ENCODE peak calls at places on chromosomes 5 and 9, in five cellular contexts. One of them, this sample, is unnamed.

GRCh38 chr5:95759634-95760033 is 28.5 kb downstream of the RHOBTB3 start:
- DNase-seq in adrenal gland: no peak
- DNase-seq in sigmoid colon: no peak
- DNase-seq in esophagus squamous epithelium: no peak
- DNase-seq in K562: no peak
- DNase-seq in this sample: no peak

GRCh38 chr5:169914766-169915165 is 65.5 kb downstream of the INSYN2B start:
- DNase-seq in adrenal gland: peak; percentile 22
- DNase-seq in sigmoid colon: no peak
- DNase-seq in esophagus squamous epithelium: no peak
- DNase-seq in K562: no peak
- DNase-seq in this sample: no peak

GRCh38 chr5:160188151-160188967 is 40.9 kb upstream of the FABP6 start:
- DNase-seq in adrenal gland: peak; percentile 87
- DNase-seq in sigmoid colon: peak; percentile 75
- DNase-seq in esophagus squamous epithelium: no peak
- DNase-seq in K562: peak; percentile 69
- DNase-seq in this sample: no peak

GRCh38 chr5:175337680-175338079 is 106.3 kb downstream of the DRD1 start:
- DNase-seq in adrenal gland: no peak
- DNase-seq in sigmoid colon: no peak
- DNase-seq in esophagus squamous epithelium: no peak
- DNase-seq in K562: no peak
- DNase-seq in this sample: no peak

GRCh38 chr9:78115073-78115472 is 83.5 kb upstream of the GNAQ start:
- DNase-seq in adrenal gland: no peak
- DNase-seq in sigmoid colon: no peak
- DNase-seq in esophagus squamous epithelium: no peak
- DNase-seq in K562: peak; percentile 21
- DNase-seq in this sample: no peak

GRCh38 chr9:110129460-110129859 is 78.5 kb downstream of the C9orf152 start:
- DNase-seq in adrenal gland: no peak
- DNase-seq in sigmoid colon: no peak
- DNase-seq in esophagus squamous epithelium: no peak
- DNase-seq in K562: no peak
- DNase-seq in this sample: no peak

GRCh38 chr5:14501353-14502162 is 80.0 kb upstream of the OTULINL start:
- DNase-seq in adrenal gland: no peak
- DNase-seq in sigmoid colon: no peak
- DNase-seq in esophagus squamous epithelium: no peak
- DNase-seq in K562: no peak
- DNase-seq in this sample: peak; percentile 47

GRCh38 chr9:107465467-107466451 is 23.8 kb downstream of the KLF4 start:
- DNase-seq in adrenal gland: peak; percentile 66
- DNase-seq in sigmoid colon: peak; percentile 88
- DNase-seq in esophagus squamous epithelium: no peak
- DNase-seq in K562: peak; percentile 57
- DNase-seq in this sample: peak; percentile 85

GRCh38 chr5:14143843-14144585 is 872 bp downstream of the TRIO start:
- DNase-seq in adrenal gland: peak; percentile 57
- DNase-seq in sigmoid colon: peak; percentile 78
- DNase-seq in esophagus squamous epithelium: no peak
- DNase-seq in K562: peak; percentile 31
- DNase-seq in this sample: peak; percentile 72

GRCh38 chr5:31811210-31811609 is 172.3 kb downstream of the PDZD2 start:
- DNase-seq in adrenal gland: peak; percentile 66
- DNase-seq in sigmoid colon: no peak
- DNase-seq in esophagus squamous epithelium: no peak
- DNase-seq in K562: no peak
- DNase-seq in this sample: no peak

GRCh38 chr9:92638621-92639101 is 31.3 kb downstream of the IPPK start:
- DNase-seq in adrenal gland: no peak
- DNase-seq in sigmoid colon: peak; percentile 60
- DNase-seq in esophagus squamous epithelium: no peak
- DNase-seq in K562: no peak
- DNase-seq in this sample: no peak

GRCh38 chr5:16889203-16889971 is 46.7 kb downstream of the MYO10 start:
- DNase-seq in adrenal gland: no peak
- DNase-seq in sigmoid colon: no peak
- DNase-seq in esophagus squamous epithelium: no peak
- DNase-seq in K562: no peak
- DNase-seq in this sample: no peak

GRCh38 chr5:177495243-177496060 is 2.0 kb downstream of the PDLIM7 start:
- DNase-seq in adrenal gland: no peak
- DNase-seq in sigmoid colon: peak; percentile 95
- DNase-seq in esophagus squamous epithelium: no peak
- DNase-seq in K562: no peak
- DNase-seq in this sample: no peak

GRCh38 chr9:8074645-8075044 is 275.1 kb upstream of the DMAC1 start:
- DNase-seq in adrenal gland: no peak
- DNase-seq in sigmoid colon: no peak
- DNase-seq in esophagus squamous epithelium: no peak
- DNase-seq in K562: no peak
- DNase-seq in this sample: no peak

GRCh38 chr9:87597710-87598200 is 100.1 kb downstream of the DAPK1 start:
- DNase-seq in adrenal gland: no peak
- DNase-seq in sigmoid colon: no peak
- DNase-seq in esophagus squamous epithelium: no peak
- DNase-seq in K562: no peak
- DNase-seq in this sample: no peak

GRCh38 chr5:158203256-158203655 is 344.3 kb upstream of the CLINT1 start:
- DNase-seq in adrenal gland: no peak
- DNase-seq in sigmoid colon: no peak
- DNase-seq in esophagus squamous epithelium: no peak
- DNase-seq in K562: no peak
- DNase-seq in this sample: no peak

GRCh38 chr5:100464418-100464817 is 70.8 kb upstream of the FAM174A start:
- DNase-seq in adrenal gland: no peak
- DNase-seq in sigmoid colon: no peak
- DNase-seq in esophagus squamous epithelium: no peak
- DNase-seq in K562: no peak
- DNase-seq in this sample: no peak

GRCh38 chr5:132506094-132506692 is 15.6 kb upstream of the IRF1 start:
- DNase-seq in adrenal gland: no peak
- DNase-seq in sigmoid colon: no peak
- DNase-seq in esophagus squamous epithelium: no peak
- DNase-seq in K562: peak; percentile 32
- DNase-seq in this sample: peak; percentile 62

GRCh38 chr5:102589661-102590060 is 90.9 kb upstream of the SLCO6A1 start:
- DNase-seq in adrenal gland: no peak
- DNase-seq in sigmoid colon: no peak
- DNase-seq in esophagus squamous epithelium: no peak
- DNase-seq in K562: no peak
- DNase-seq in this sample: no peak

GRCh38 chr5:39650234-39650816 is 225.5 kb upstream of the DAB2 start:
- DNase-seq in adrenal gland: no peak
- DNase-seq in sigmoid colon: no peak
- DNase-seq in esophagus squamous epithelium: no peak
- DNase-seq in K562: no peak
- DNase-seq in this sample: no peak

GRCh38 chr9:129776938-129777768 is 24.3 kb upstream of the PTGES start:
- DNase-seq in adrenal gland: peak; percentile 98
- DNase-seq in sigmoid colon: peak; percentile 98
- DNase-seq in esophagus squamous epithelium: peak; percentile 58
- DNase-seq in K562: peak; percentile 97
- DNase-seq in this sample: peak; percentile 75

GRCh38 chr5:180104131-180104530 is 32.6 kb upstream of the RNF130 start:
- DNase-seq in adrenal gland: no peak
- DNase-seq in sigmoid colon: no peak
- DNase-seq in esophagus squamous epithelium: no peak
- DNase-seq in K562: no peak
- DNase-seq in this sample: peak; percentile 8

GRCh38 chr9:19162026-19162366 is 34.7 kb upstream of the PLIN2 start:
- DNase-seq in adrenal gland: no peak
- DNase-seq in sigmoid colon: no peak
- DNase-seq in esophagus squamous epithelium: no peak
- DNase-seq in K562: no peak
- DNase-seq in this sample: no peak

GRCh38 chr5:98016771-98017170 is 756.7 kb upstream of the RGMB start:
- DNase-seq in adrenal gland: no peak
- DNase-seq in sigmoid colon: no peak
- DNase-seq in esophagus squamous epithelium: no peak
- DNase-seq in K562: no peak
- DNase-seq in this sample: no peak

GRCh38 chr5:60568646-60569045 is 131.3 kb downstream of the DEPDC1B start:
- DNase-seq in adrenal gland: no peak
- DNase-seq in sigmoid colon: no peak
- DNase-seq in esophagus squamous epithelium: no peak
- DNase-seq in K562: no peak
- DNase-seq in this sample: no peak

GRCh38 chr5:45697211-45697610 is 1.0 kb upstream of the HCN1 start:
- DNase-seq in adrenal gland: no peak
- DNase-seq in sigmoid colon: no peak
- DNase-seq in esophagus squamous epithelium: no peak
- DNase-seq in K562: no peak
- DNase-seq in this sample: no peak

GRCh38 chr9:88092699-88093359 is 45.4 kb downstream of the SPATA31C2 start:
- DNase-seq in adrenal gland: no peak
- DNase-seq in sigmoid colon: peak; percentile 72
- DNase-seq in esophagus squamous epithelium: no peak
- DNase-seq in K562: no peak
- DNase-seq in this sample: no peak

GRCh38 chr5:82405618-82406199 is 127.6 kb upstream of the RPS23 start:
- DNase-seq in adrenal gland: no peak
- DNase-seq in sigmoid colon: no peak
- DNase-seq in esophagus squamous epithelium: no peak
- DNase-seq in K562: no peak
- DNase-seq in this sample: no peak

GRCh38 chr9:137045294-137046093 is 483 bp downstream of the NPDC1 start:
- DNase-seq in adrenal gland: no peak
- DNase-seq in sigmoid colon: no peak
- DNase-seq in esophagus squamous epithelium: no peak
- DNase-seq in K562: peak; percentile 37
- DNase-seq in this sample: no peak

GRCh38 chr9:74521009-74521408 is 23.9 kb downstream of the RORB start:
- DNase-seq in adrenal gland: no peak
- DNase-seq in sigmoid colon: no peak
- DNase-seq in esophagus squamous epithelium: no peak
- DNase-seq in K562: no peak
- DNase-seq in this sample: no peak

GRCh38 chr9:130159814-130160670 is 12.2 kb upstream of the NCS1 start:
- DNase-seq in adrenal gland: no peak
- DNase-seq in sigmoid colon: no peak
- DNase-seq in esophagus squamous epithelium: no peak
- DNase-seq in K562: no peak
- DNase-seq in this sample: no peak

GRCh38 chr5:67215592-67216471 is 19.2 kb upstream of the CD180 start:
- DNase-seq in adrenal gland: peak; percentile 78
- DNase-seq in sigmoid colon: peak; percentile 85
- DNase-seq in esophagus squamous epithelium: peak; percentile 55
- DNase-seq in K562: no peak
- DNase-seq in this sample: peak; percentile 92

GRCh38 chr9:125942111-125942510 is 194.9 kb downstream of the PBX3 start:
- DNase-seq in adrenal gland: no peak
- DNase-seq in sigmoid colon: no peak
- DNase-seq in esophagus squamous epithelium: no peak
- DNase-seq in K562: no peak
- DNase-seq in this sample: no peak

GRCh38 chr5:119678351-119679028 is 49.1 kb downstream of the FAM170A start:
- DNase-seq in adrenal gland: no peak
- DNase-seq in sigmoid colon: no peak
- DNase-seq in esophagus squamous epithelium: no peak
- DNase-seq in K562: no peak
- DNase-seq in this sample: no peak
- TF ChIP-seq POLR2A in adrenal gland: no peak
- TF ChIP-seq POLR2A in sigmoid colon: no peak
- TF ChIP-seq POLR2A in esophagus squamous epithelium: no peak
- TF ChIP-seq POLR2A in K562: no peak
- TF ChIP-seq POLR2A in this sample: no peak

DNA sequence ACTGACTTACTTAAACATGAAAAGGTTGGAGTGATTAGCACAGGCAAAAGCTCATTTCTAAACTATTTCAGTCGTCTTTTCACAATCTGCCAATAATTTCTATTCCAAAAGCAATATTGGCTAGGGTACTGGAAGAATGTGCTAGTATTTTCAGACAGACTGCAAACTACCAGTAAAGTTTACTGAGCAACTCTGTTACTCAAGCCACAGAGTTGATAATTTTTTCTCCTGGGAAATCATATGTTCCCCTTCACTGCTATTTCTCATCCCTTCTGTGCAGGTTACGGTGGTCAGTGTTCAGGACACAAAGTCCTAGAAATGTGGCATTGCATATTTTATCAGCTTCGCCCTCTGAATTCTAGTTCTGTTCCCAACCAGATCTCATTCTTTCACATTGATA is 343.3 kb upstream of the TNC start:
- DNase-seq in adrenal gland: no peak
- DNase-seq in sigmoid colon: no peak
- DNase-seq in esophagus squamous epithelium: no peak
- DNase-seq in K562: no peak
- DNase-seq in this sample: no peak
- H3K27ac ChIP-seq in adrenal gland: no peak overlapping the region
- H3K27ac ChIP-seq in sigmoid colon: no peak overlapping the region
- H3K27ac ChIP-seq in esophagus squamous epithelium: no peak overlapping the region
- H3K27ac ChIP-seq in K562: no peak overlapping the region
- H3K27ac ChIP-seq in this sample: no peak overlapping the region

GRCh38 chr5:135545115-135545514 is 9.4 kb upstream of the NEUROG1 start:
- DNase-seq in adrenal gland: no peak
- DNase-seq in sigmoid colon: no peak
- DNase-seq in esophagus squamous epithelium: no peak
- DNase-seq in K562: no peak
- DNase-seq in this sample: no peak
- H3K27me3 ChIP-seq in adrenal gland: peaks cover 45% of the 10 kb centered on the region
- H3K27me3 ChIP-seq in sigmoid colon: peaks cover 54% of the 10 kb centered on the region
- H3K27me3 ChIP-seq in esophagus squamous epithelium: peaks cover 10% of the 10 kb centered on the region
- H3K27me3 ChIP-seq in K562: peaks cover 25% of the 10 kb centered on the region
- H3K27me3 ChIP-seq in this sample: no peaks in the 10 kb centered on the region

DNA sequence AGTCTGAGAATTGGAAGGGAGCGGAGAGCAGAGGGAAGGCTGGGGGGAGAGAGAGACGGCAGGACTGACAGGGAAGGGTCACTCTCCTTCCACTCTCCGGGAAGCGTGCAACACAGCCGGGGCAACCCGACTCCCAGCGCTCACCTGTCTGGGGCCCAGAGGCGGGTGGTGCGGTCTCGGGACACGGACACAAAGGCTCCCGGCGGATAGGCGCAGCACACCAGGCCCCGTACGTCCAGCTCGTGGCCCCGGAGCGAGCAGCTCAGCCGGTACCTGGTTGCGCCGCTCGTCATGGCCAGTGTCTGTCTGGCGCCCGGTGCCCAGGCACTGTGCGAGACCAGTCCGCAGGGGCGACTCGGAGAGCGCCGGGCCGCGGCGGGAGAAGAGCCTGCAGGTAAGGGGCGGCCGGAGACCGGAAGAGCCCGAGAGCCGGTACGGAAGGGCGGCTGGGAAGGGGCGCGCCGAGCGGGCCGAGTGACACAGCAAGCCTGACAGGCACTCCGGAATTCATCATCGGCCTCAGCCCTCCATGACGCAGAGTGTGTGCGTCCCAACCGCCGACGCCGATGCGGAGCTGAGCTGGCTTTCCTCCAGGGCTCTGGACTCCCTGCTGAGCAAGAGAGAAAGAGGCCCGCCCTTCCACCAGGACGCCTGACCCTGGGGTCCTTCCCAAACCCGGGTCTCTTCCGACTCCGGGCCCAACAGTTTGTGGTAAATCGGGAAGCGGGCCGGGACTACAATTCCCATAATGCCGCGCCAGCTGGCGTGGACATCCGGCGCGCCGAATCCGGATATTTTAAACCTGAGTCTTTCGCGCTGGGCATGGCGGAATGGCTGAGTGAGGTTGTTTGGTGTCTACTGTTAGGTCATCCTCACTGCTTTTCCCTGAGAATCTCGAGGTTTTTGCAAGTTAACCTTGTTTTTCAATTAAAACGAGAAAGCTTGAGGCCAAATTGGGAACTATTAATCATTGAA is at the start of gene PLAA:
- DNase-seq in adrenal gland: peak; percentile 92
- DNase-seq in sigmoid colon: peak; percentile 95
- DNase-seq in esophagus squamous epithelium: peak; percentile 71
- DNase-seq in K562: peak; percentile 58
- DNase-seq in this sample: peak; percentile 87
- TF ChIP-seq POLR2A in adrenal gland: peak; percentile 71
- TF ChIP-seq POLR2A in sigmoid colon: peak; percentile 27
- TF ChIP-seq POLR2A in esophagus squamous epithelium: no peak
- TF ChIP-seq POLR2A in K562: peak; percentile 61
- TF ChIP-seq POLR2A in this sample: peak; percentile 58

This sample was measured in Peyer's patch.